ENCODE peak calls at places on chromosomes 11 and 22, in five cellular contexts. R is A172, T is AML-193, G is NCI-H1105 treated with DMSO at 0.1 percent for 48 hours, B is amniotic stem cell. K is an unnamed sample.

GRCh38 chr11:109547356-109548027 is 125.5 kb downstream of the C11orf87 start:
- DNase-seq in R (peak; percentile 74), T (no peak), G (no peak), B (no peak), K (no peak)

GRCh38 chr11:129315781-129316579 is 59.7 kb upstream of the BARX2 start:
- DNase-seq in R (no peak), T (no peak), G (peak; percentile 79), B (no peak), K (no peak)

GRCh38 chr11:72069787-72070251 is 10.5 kb downstream of the NUMA1 start:
- DNase-seq in R (peak; percentile 94), T (peak; percentile 90), G (no peak), B (peak; percentile 62), K (peak; percentile 26)

GRCh38 chr11:33790088-33790487 is 15.8 kb upstream of the FBXO3 start:
- DNase-seq in R (no peak), T (no peak), G (no peak), B (no peak), K (no peak)

GRCh38 chr11:17988465-17988864 is 24.4 kb downstream of the SERGEF start:
- DNase-seq in R (no peak), T (no peak), G (peak; percentile 90), B (no peak), K (no peak)

GRCh38 chr11:114377612-114378267 is 22.6 kb downstream of the C11orf71 start:
- DNase-seq in R (peak; percentile 79), T (no peak), G (no peak), B (peak; percentile 53), K (no peak)

GRCh38 chr22:31139866-31140716 is at the start of gene PLA2G3:
- DNase-seq in R (no peak), T (no peak), G (peak; percentile 93), B (no peak), K (no peak)

GRCh38 chr11:111922803-111923202 is 4.1 kb downstream of the C11orf52 start:
- DNase-seq in R (no peak), T (peak; percentile 6), G (no peak), B (peak; percentile 71), K (no peak)

GRCh38 chr11:67345949-67346819 is 7.2 kb downstream of the POLD4 start:
- DNase-seq in R (peak; percentile 61), T (peak; percentile 51), G (no peak), B (no peak), K (no peak)

GRCh38 chr11:64382586-64382985 is 23.6 kb downstream of the RPS6KA4 start:
- DNase-seq in R (peak; percentile 11), T (no peak), G (no peak), B (no peak), K (no peak)

GRCh38 chr22:17638182-17638431 is 450 bp upstream of the BCL2L13 start:
- DNase-seq in R (no peak), T (no peak), G (peak; percentile 72), B (no peak), K (peak; percentile 64)

GRCh38 chr11:44618561-44619425 is 53.3 kb downstream of the CD82 start:
- DNase-seq in R (no peak), T (no peak), G (no peak), B (no peak), K (no peak)

GRCh38 chr11:12706531-12707499 is 32.6 kb downstream of the TEAD1 start:
- DNase-seq in R (no peak), T (no peak), G (peak; percentile 90), B (no peak), K (no peak)

GRCh38 chr11:132960679-132961078 is 571.6 kb downstream of the OPCML start:
- DNase-seq in R (no peak), T (no peak), G (no peak), B (no peak), K (no peak)

GRCh38 chr22:22935546-22936157 is 48.0 kb downstream of the IGLL5 start:
- DNase-seq in R (no peak), T (no peak), G (no peak), B (no peak), K (no peak)

GRCh38 chr11:57116654-57117053 is 65.1 kb upstream of the LRRC55 start:
- DNase-seq in R (peak; percentile 41), T (peak; percentile 16), G (peak; percentile 49), B (no peak), K (peak; percentile 4)

GRCh38 chr22:31079095-31079642 is 1.9 kb upstream of the SMTN start:
- DNase-seq in R (no peak), T (no peak), G (no peak), B (no peak), K (no peak)

GRCh38 chr11:35288817-35289541 is 130.4 kb downstream of the SLC1A2 start:
- DNase-seq in R (peak; percentile 73), T (no peak), G (no peak), B (peak; percentile 61), K (no peak)

GRCh38 chr11:123519055-123519796 is 89.2 kb downstream of the GRAMD1B start:
- DNase-seq in R (peak; percentile 62), T (no peak), G (no peak), B (no peak), K (no peak)

GRCh38 chr11:38315151-38315550 is 1717.1 kb upstream of the RAG2 start:
- DNase-seq in R (no peak), T (no peak), G (no peak), B (no peak), K (no peak)

K was measured in GDM1.